ENCODE peak calls at places on chromosomes 13 and 19, in seven cellular contexts. R is endothelial cell of umbilical vein, D is GM23338, K is K562, W is H1, A is HepG2, O is HCT116. U is an unnamed sample.

GRCh38 chr13:110524484-110525254 is 36.9 kb downstream of the RAB20 start:
- DNase-seq in R (no peak), D (no peak), K (peak; percentile 21), W (no peak), A (no peak), O (no peak), U (no peak)

GRCh38 chr13:112441779-112442310 is 65.7 kb downstream of the SPACA7 start:
- DNase-seq in R (no peak), D (no peak), K (no peak), W (no peak), A (no peak), O (no peak), U (no peak)

GRCh38 chr19:30565680-30566079 is 193.5 kb downstream of the ZNF536 start:
- DNase-seq in R (no peak), D (no peak), K (no peak), W (no peak), A (no peak), O (no peak), U (no peak)

GRCh38 chr13:36432106-36432544 is at the start of gene CCNA1:
- DNase-seq in R (no peak), D (peak; percentile 97), K (peak; percentile 37), W (peak; percentile 69), A (no peak), O (no peak), U (no peak)

GRCh38 chr19:53880716-53881481 is 1.1 kb upstream of the PRKCG start:
- DNase-seq in R (no peak), D (peak; percentile 71), K (no peak), W (no peak), A (no peak), O (no peak), U (no peak)

GRCh38 chr13:31919241-31919640 is 112.3 kb upstream of the FRY start:
- DNase-seq in R (no peak), D (no peak), K (no peak), W (no peak), A (no peak), O (no peak), U (no peak)

GRCh38 chr19:10013834-10014618 is 743 bp downstream of the RDH8 start:
- DNase-seq in R (no peak), D (no peak), K (no peak), W (no peak), A (no peak), O (no peak), U (no peak)

GRCh38 chr13:62643007-62643483 is 1227.4 kb upstream of the PCDH20 start:
- DNase-seq in R (no peak), D (no peak), K (no peak), W (no peak), A (peak; percentile 5), O (peak; percentile 98), U (no peak)

GRCh38 chr13:75785130-75785529 is 149.0 kb downstream of the LMO7 start:
- DNase-seq in R (no peak), D (no peak), K (no peak), W (no peak), A (no peak), O (no peak), U (no peak)

GRCh38 chr19:13017306-13018036 is 22.2 kb downstream of the NFIX start:
- DNase-seq in R (no peak), D (peak; percentile 66), K (no peak), W (no peak), A (no peak), O (no peak), U (no peak)

GRCh38 chr13:46899801-46900200 is 2.9 kb upstream of the HTR2A start:
- DNase-seq in R (no peak), D (no peak), K (no peak), W (no peak), A (no peak), O (no peak), U (no peak)

GRCh38 chr13:23658929-23659541 is 88.8 kb downstream of the TNFRSF19 start:
- DNase-seq in R (no peak), D (no peak), K (no peak), W (no peak), A (no peak), O (no peak), U (no peak)

GRCh38 chr13:20882206-20882605 is 20.3 kb downstream of the XPO4 start:
- DNase-seq in R (no peak), D (peak; percentile 72), K (no peak), W (no peak), A (no peak), O (no peak), U (no peak)

GRCh38 chr19:52991021-52991420 is 22.7 kb upstream of the ERVV-1 start:
- DNase-seq in R (no peak), D (no peak), K (no peak), W (no peak), A (no peak), O (no peak), U (no peak)

GRCh38 chr19:30403583-30403982 is 31.4 kb downstream of the ZNF536 start:
- DNase-seq in R (no peak), D (no peak), K (no peak), W (no peak), A (no peak), O (no peak), U (no peak)

GRCh38 chr13:113364371-113364932 is 522 bp upstream of the GRTP1 start:
- DNase-seq in R (no peak), D (no peak), K (no peak), W (no peak), A (no peak), O (no peak), U (no peak)

GRCh38 chr13:98080280-98080679 is 62.6 kb upstream of the FARP1 start:
- DNase-seq in R (no peak), D (no peak), K (no peak), W (no peak), A (no peak), O (no peak), U (no peak)

GRCh38 chr19:10270616-10271394 is at the start of gene ICAM1:
- DNase-seq in R (peak; percentile 92), D (peak; percentile 88), K (peak; percentile 71), W (no peak), A (peak; percentile 83), O (no peak), U (no peak)

GRCh38 chr13:29749401-29750177 is 100.8 kb downstream of the UBL3 start:
- DNase-seq in R (no peak), D (no peak), K (no peak), W (no peak), A (no peak), O (no peak), U (no peak)

GRCh38 chr19:10378124-10378523 is 2.2 kb downstream of the TYK2 start:
- DNase-seq in R (no peak), D (no peak), K (no peak), W (no peak), A (no peak), O (no peak), U (no peak)

GRCh38 chr13:57311009-57311586 is 144.1 kb downstream of the PRR20E start:
- DNase-seq in R (no peak), D (peak; percentile 41), K (no peak), W (peak; percentile 10), A (no peak), O (no peak), U (no peak)

GRCh38 chr13:110965038-110965754 is 50.3 kb upstream of the ANKRD10 start:
- DNase-seq in R (peak; percentile 28), D (no peak), K (peak; percentile 28), W (no peak), A (peak; percentile 68), O (peak; percentile 99), U (no peak)

GRCh38 chr19:16429066-16429758 is 42.6 kb downstream of the EPS15L1 start:
- DNase-seq in R (peak; percentile 21), D (no peak), K (no peak), W (no peak), A (no peak), O (no peak), U (no peak)

GRCh38 chr13:20492036-20492435 is 33.6 kb downstream of the CRYL1 start:
- DNase-seq in R (no peak), D (no peak), K (no peak), W (no peak), A (no peak), O (no peak), U (no peak)

GRCh38 chr13:110912651-110913051 is 2.2 kb downstream of the ANKRD10 start:
- DNase-seq in R (peak; percentile 63), D (no peak), K (no peak), W (no peak), A (peak; percentile 54), O (no peak), U (no peak)

DNA sequence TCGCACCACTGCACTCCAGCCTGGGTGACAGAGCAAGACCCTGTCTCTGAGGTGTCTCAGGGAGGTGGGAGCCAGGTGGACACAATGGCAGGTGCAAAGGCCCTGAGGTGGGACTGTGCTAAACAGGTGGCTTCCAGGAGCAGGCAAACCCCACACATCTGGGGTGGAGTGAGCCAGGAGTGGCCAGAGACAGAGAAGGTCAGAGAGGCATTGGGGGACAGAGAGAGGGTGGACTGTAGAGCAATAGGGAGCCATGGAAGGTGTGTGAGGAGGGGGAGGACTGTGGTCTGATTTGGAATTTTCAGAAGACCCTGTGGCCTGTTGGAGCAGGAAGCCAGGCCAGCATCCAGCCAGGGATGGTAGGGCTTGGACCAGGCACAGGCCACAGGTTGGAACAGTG is 4.7 kb downstream of the MEF2B start:
- DNase-seq in R (no peak), D (no peak), K (no peak), W (no peak), A (no peak), O (no peak), U (no peak)
- H3K27ac ChIP-seq in R (no peak overlapping the region), D (no peak overlapping the region), K (no peak overlapping the region), W (no peak overlapping the region), A (no peak overlapping the region), O (no peak overlapping the region), U (no peak overlapping the region)

GRCh38 chr19:11480081-11480926 is 542 bp downstream of the ELAVL3 start:
- DNase-seq in R (no peak), D (peak; percentile 46), K (peak; percentile 5), W (no peak), A (no peak), O (no peak), U (no peak)
- TF ChIP-seq EZH2 in R (peak; percentile 79), D (no peak), K (no peak), W (no peak), A (no peak), O (no peak), U (no peak)

DNA sequence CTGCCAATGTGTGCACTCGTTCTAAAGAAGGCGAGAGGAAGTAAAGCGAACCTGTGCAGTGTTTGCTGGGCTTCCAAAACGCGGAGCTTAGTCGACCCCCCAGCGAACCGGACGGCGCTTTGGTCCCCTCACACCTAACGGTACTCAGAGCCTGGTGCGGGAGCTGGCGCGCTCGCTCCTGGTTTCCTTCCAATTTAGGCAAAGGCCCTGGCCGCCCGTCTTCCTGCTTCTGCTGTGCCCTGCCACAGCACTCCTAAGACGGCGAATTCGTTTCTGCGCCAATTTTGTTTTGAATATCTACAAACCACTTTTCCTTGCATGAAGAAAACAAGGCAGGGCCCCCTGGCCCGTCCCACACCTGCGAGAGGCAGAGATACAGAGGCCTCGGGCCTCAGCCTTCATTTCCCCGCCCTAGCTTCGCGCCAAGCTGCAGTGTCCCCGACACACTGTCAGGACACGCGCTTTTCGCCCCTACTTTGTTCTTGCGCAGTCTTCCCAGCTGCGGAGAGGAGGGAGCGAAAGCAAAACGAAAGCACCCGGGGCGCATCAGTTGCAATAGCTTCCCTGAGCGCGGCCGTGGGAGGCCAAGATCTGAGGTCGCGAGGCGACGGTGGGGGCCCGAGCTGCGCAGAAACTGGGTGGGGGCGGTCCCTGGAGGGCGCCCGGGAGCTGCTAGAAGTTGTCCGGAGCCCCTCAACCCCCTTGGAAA is 111.9 kb downstream of the KCNRG start:
- DNase-seq in R (no peak), D (peak; percentile 63), K (no peak), W (no peak), A (no peak), O (no peak), U (no peak)
- TF ChIP-seq POLR2AphosphoS5 in R (no peak), D (no peak), K (no peak), W (no peak), A (no peak), O (no peak), U (no peak)

GRCh38 chr13:30908416-30908980 is 2.4 kb downstream of the MEDAG start:
- DNase-seq in R (peak; percentile 75), D (no peak), K (no peak), W (no peak), A (no peak), O (no peak), U (peak; percentile 62)
- H3K27ac ChIP-seq in R (peak overlapping the region; percentile 79), D (no peak overlapping the region), K (no peak overlapping the region), W (no peak overlapping the region), A (no peak overlapping the region), O (no peak overlapping the region), U (peak overlapping the region; percentile 47)